ENCODE peak calls at places on chromosomes 12 and 14, in four cellular contexts. V is BJ, I is A549, T is ascending aorta. B is an unnamed sample.

GRCh38 chr14:36161781-36162180 is 14.7 kb downstream of the PTCSC3 start:
- DNase-seq in I (no peak), T (no peak), V (no peak), B (no peak)

GRCh38 chr12:78035913-78036658 is 205.4 kb downstream of the NAV3 start:
- DNase-seq in T (no peak), V (no peak), I (no peak), B (no peak)

GRCh38 chr12:114167431-114167830 is 201.3 kb upstream of the RBM19 start:
- DNase-seq in T (no peak), I (no peak), V (peak), B (no peak)

GRCh38 chr14:62301911-62302310 is 539.7 kb downstream of the SNAPC1 start:
- DNase-seq in V (no peak), T (no peak), I (no peak), B (no peak)

GRCh38 chr12:109191621-109192250 is 75.3 kb downstream of the ACACB start:
- DNase-seq in T (no peak), I (peak), V (no peak), B (no peak)

GRCh38 chr14:99273025-99273723 is 1.2 kb upstream of the BCL11B start:
- DNase-seq in V (no peak), T (peak), I (peak), B (peak)

GRCh38 chr12:51593539-51593938 is 2.5 kb downstream of the SCN8A start:
- DNase-seq in V (no peak), T (no peak), I (no peak), B (no peak)

GRCh38 chr14:39050389-39050788 is 52.6 kb downstream of the SEC23A start:
- DNase-seq in T (no peak), I (no peak), V (peak), B (no peak)

GRCh38 chr12:105385141-105385540 is 54.6 kb downstream of the C12orf75 start:
- DNase-seq in I (no peak), V (no peak), T (no peak), B (no peak)

GRCh38 chr14:94644102-94644535 is 31.9 kb downstream of the SERPINA3 start:
- DNase-seq in V (no peak), T (no peak), I (no peak), B (peak)

GRCh38 chr14:88895116-88895515 is 70.7 kb downstream of the TTC8 start:
- DNase-seq in I (no peak), T (no peak), V (peak), B (no peak)

GRCh38 chr12:26226629-26227375 is 31.4 kb downstream of the SSPN start:
- DNase-seq in T (no peak), V (no peak), I (no peak), B (peak)

GRCh38 chr12:103793046-103793445 is 48.0 kb downstream of the NT5DC3 start:
- DNase-seq in T (no peak), V (no peak), I (no peak), B (no peak)

GRCh38 chr12:62912644-62913043 is 22.3 kb downstream of the PPM1H start:
- DNase-seq in I (no peak), T (no peak), V (no peak), B (no peak)

GRCh38 chr12:46160081-46160980 is 108.5 kb downstream of the SLC38A1 start:
- DNase-seq in I (no peak), T (peak), V (peak), B (peak)

GRCh38 chr12:98256830-98257229 is 258.6 kb upstream of the TMPO start:
- DNase-seq in T (no peak), V (no peak), I (no peak), B (no peak)
- TF ChIP-seq CTCF in T (no peak), V (no peak), I (no peak), B (no peak)

GRCh38 chr12:6550294-6551062 is 5.4 kb downstream of the IFFO1 start:
- DNase-seq in V (no peak), I (no peak), T (peak), B (no peak)
- H3K4me3 ChIP-seq in V (no peak), I (no peak), T (peak), B (no peak)

DNA sequence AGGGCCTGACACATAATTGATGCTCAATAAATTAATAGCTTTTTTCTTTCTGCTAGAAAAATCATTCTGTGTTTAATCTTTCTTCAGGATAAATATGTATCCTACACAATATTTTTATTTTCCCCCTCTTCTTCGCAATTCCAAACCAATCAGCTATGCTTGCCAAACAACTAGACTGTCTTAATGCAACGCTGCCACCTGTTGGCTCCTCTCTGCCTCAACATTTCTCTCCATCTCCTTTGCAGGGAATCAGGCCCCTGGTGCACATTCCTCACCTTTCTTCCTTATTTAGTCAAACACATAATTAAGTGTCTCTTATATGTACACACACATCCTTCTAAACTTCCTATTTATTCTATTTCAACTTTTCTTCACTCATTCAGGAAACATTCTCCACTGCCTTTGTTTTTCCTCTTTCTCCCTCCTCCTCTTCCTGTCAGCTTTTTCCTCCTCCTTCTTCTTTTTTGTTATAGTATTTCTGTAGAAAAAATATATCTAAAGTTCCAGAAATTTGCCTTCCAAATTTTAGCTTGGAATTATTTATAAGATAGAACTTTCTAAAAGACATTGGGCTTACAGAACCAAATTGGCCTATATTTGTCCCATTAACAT is 406.0 kb downstream of the PRKD1 start:
- DNase-seq in I (no peak), T (no peak), V (no peak), B (no peak)
- TF ChIP-seq CTCF in I (no peak), T (no peak), V (peak), B (no peak)

DNA sequence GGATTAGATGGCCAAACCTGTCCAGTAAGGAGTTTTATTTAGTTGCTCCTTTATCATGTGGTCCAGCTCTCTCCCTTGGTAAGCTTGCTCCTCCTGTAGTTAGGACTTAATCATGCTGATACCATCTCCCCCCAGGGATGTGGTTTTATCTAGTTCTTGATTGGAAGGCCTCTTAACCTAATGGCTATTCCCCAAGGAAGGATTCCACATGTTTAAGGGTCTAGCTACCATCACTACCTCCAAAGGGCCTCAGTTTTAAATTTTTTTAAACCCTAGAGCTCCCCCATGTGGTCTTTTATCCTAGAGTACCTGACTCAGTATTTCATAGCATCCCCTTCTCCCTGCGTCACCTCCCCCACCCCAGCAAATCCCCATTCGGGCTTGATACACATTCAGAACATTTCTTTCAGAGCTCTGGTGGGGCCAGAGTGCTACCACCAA is 22.5 kb downstream of the MAP3K12 start:
- DNase-seq in V (no peak), I (no peak), T (no peak), B (no peak)
- H3K4me3 ChIP-seq in V (no peak), I (no peak), T (no peak), B (no peak)

DNA sequence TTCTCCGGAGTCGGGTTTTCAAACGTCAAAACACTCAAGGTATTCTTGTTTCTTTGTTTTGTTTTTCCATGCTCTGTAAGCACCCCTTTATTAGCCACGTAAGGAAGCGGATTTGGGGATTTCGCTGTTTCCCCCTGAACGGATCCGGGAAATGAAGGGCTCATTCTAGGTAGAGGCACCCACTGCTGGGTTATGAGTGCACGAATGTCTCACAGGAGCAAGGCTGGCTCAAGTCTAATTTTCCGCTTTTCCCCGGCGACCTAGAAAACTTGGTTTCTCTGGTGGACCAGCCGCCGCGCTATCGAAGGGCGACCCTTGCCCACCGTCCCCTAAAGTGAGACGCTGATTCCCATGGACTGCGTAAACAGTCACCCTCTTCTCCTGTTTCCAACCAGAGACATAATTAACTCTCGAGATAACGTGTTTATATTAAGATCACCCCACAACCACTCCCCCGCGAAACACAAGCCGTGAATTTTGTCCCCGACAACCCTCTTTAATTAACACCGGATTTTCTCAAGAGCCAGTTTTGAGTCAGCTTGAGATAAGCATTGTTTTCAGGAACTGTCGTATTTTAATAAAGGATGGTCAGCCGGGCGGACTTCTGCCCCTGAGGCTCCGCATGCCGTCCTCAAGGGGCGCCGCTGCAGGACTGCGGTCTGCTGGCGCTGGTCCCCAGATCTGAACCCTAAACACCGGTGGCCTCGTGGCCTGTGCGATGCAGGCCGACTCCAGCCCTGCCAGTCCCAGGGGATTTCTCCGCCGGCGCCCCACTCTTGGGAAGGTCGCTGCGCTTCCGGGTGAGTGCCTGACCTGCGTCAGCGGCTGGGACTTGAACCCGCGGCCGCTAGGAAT is 523 bp upstream of the ABCC9 start:
- DNase-seq in V (no peak), T (peak), I (no peak), B (peak)
- TF ChIP-seq CTCF in V (peak), T (peak), I (no peak), B (no peak)

DNA sequence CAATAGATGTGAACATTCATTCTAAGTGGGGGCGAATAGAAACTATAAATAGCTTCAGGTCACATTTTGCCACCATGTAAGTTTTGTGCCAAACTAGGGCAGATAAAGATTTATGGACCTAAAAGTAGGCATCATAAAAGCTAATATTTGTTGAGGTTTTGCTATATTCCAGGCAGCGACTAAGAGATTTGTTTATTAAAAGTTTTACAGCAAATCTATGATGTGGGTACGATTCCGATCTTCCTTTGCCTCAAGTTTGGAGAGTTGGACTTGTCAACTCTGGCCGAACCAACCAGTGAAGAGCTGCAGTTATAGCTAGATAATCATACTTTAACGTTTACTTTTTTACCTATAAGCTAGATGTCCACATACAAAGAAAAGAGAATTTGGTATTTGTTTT is 1.6 kb downstream of the MAPK1IP1L start:
- DNase-seq in I (no peak), T (no peak), V (no peak), B (no peak)
- H3K4me3 ChIP-seq in I (peak), T (peak), V (peak), B (no peak)

GRCh38 chr12:99920561-99920960 is 64.2 kb downstream of the ANKS1B start:
- DNase-seq in I (no peak), T (no peak), V (no peak), B (no peak)

GRCh38 chr12:99915251-99916082 is 69.3 kb downstream of the ANKS1B start:
- DNase-seq in T (no peak), I (peak), V (peak), B (no peak)

GRCh38 chr12:99914206-99914605 is 70.5 kb downstream of the ANKS1B start:
- DNase-seq in I (no peak), T (no peak), V (no peak), B (no peak)

GRCh38 chr12:99916555-99916954 is 68.2 kb downstream of the ANKS1B start:
- DNase-seq in T (no peak), V (no peak), I (no peak), B (no peak)

GRCh38 chr12:99918003-99918402 is 66.7 kb downstream of the ANKS1B start:
- DNase-seq in I (no peak), V (no peak), T (peak), B (peak)
- TF ChIP-seq CTCF in I (no peak), V (no peak), T (no peak), B (no peak)

GRCh38 chr14:23558363-23559009 is 2.4 kb downstream of the THTPA start:
- DNase-seq in I (no peak), V (no peak), T (no peak), B (no peak)
- H3K4me3 ChIP-seq in I (no peak), V (no peak), T (no peak), B (no peak)

DNA sequence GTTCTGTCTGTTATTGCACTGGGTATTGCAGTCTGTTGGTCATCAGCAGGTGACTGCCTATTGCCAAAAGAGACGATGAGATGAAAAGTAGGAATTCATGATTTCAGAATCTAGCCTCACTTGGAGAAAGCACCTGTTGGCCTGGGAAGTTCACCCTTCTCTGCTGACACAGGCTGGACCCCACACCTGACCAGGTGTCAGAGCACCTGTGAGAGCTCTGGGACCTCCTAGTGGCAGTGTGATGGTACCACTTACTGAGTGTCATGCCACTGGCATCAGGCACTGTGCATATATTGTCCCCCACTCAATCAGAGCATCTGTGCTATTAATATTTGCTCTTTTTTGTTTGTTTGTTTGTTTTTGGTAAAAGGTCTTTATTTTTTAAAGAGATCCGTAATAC is 68.0 kb downstream of the RASSF3 start:
- DNase-seq in V (no peak), I (no peak), T (no peak), B (no peak)
- TF ChIP-seq CTCF in V (no peak), I (no peak), T (no peak), B (no peak)

GRCh38 chr12:6778212-6778570 is 5.9 kb downstream of the LAG3 start:
- DNase-seq in V (no peak), T (no peak), I (no peak), B (no peak)
- H3K4me3 ChIP-seq in V (peak), T (peak), I (no peak), B (no peak)